ENCODE peak calls at places on chromosomes 13 and 19, in five cellular contexts. One of them, this sample, is unnamed.

GRCh38 chr19:15072930-15073647 is 8.9 kb upstream of the OR1I1 start:
- DNase-seq in GM06990: no peak
- DNase-seq in fibroblast of the aortic adventitia: no peak
- DNase-seq in Peyer's patch: no peak
- DNase-seq in dorsolateral prefrontal cortex: no peak
- DNase-seq in this sample: no peak

GRCh38 chr13:26132756-26133155 is 80.9 kb upstream of the SHISA2 start:
- DNase-seq in dorsolateral prefrontal cortex: no peak
- DNase-seq in GM06990: no peak
- DNase-seq in Peyer's patch: no peak
- DNase-seq in fibroblast of the aortic adventitia: peak
- DNase-seq in this sample: peak

GRCh38 chr19:7783991-7784421 is 21.0 kb downstream of the CLEC4M start:
- DNase-seq in fibroblast of the aortic adventitia: peak
- DNase-seq in dorsolateral prefrontal cortex: no peak
- DNase-seq in Peyer's patch: no peak
- DNase-seq in GM06990: no peak
- DNase-seq in this sample: peak

GRCh38 chr13:19597523-19597922 is 35.9 kb upstream of the MPHOSPH8 start:
- DNase-seq in Peyer's patch: no peak
- DNase-seq in fibroblast of the aortic adventitia: peak
- DNase-seq in dorsolateral prefrontal cortex: no peak
- DNase-seq in GM06990: no peak
- DNase-seq in this sample: no peak

GRCh38 chr19:55131421-55131820 is 14.0 kb upstream of the PPP1R12C start:
- DNase-seq in Peyer's patch: no peak
- DNase-seq in dorsolateral prefrontal cortex: no peak
- DNase-seq in GM06990: no peak
- DNase-seq in fibroblast of the aortic adventitia: no peak
- DNase-seq in this sample: no peak

GRCh38 chr19:43818500-43818899 is 8.6 kb upstream of the ZNF283 start:
- DNase-seq in GM06990: no peak
- DNase-seq in Peyer's patch: no peak
- DNase-seq in fibroblast of the aortic adventitia: no peak
- DNase-seq in dorsolateral prefrontal cortex: no peak
- DNase-seq in this sample: no peak

GRCh38 chr19:821976-822773 is 420 bp upstream of the PLPPR3 start:
- DNase-seq in fibroblast of the aortic adventitia: no peak
- DNase-seq in dorsolateral prefrontal cortex: no peak
- DNase-seq in Peyer's patch: no peak
- DNase-seq in GM06990: no peak
- DNase-seq in this sample: no peak

GRCh38 chr19:13906525-13906904 is 514 bp downstream of the CC2D1A start:
- DNase-seq in dorsolateral prefrontal cortex: no peak
- DNase-seq in Peyer's patch: peak
- DNase-seq in fibroblast of the aortic adventitia: no peak
- DNase-seq in GM06990: no peak
- DNase-seq in this sample: no peak

GRCh38 chr19:38095411-38096308 is 128.4 kb downstream of the DPF1 start:
- DNase-seq in dorsolateral prefrontal cortex: peak
- DNase-seq in GM06990: no peak
- DNase-seq in fibroblast of the aortic adventitia: peak
- DNase-seq in Peyer's patch: peak
- DNase-seq in this sample: peak

GRCh38 chr13:44142911-44143665 is 230.5 kb upstream of the SERP2 start:
- DNase-seq in dorsolateral prefrontal cortex: no peak
- DNase-seq in GM06990: no peak
- DNase-seq in Peyer's patch: no peak
- DNase-seq in fibroblast of the aortic adventitia: peak
- DNase-seq in this sample: peak

GRCh38 chr19:932647-933552 is 7.1 kb downstream of the ARID3A start:
- DNase-seq in fibroblast of the aortic adventitia: peak
- DNase-seq in dorsolateral prefrontal cortex: no peak
- DNase-seq in GM06990: peak
- DNase-seq in Peyer's patch: peak
- DNase-seq in this sample: peak

GRCh38 chr19:40714519-40715299 is 2.0 kb downstream of the COQ8B start:
- DNase-seq in GM06990: peak
- DNase-seq in Peyer's patch: peak
- DNase-seq in dorsolateral prefrontal cortex: peak
- DNase-seq in fibroblast of the aortic adventitia: peak
- DNase-seq in this sample: peak

GRCh38 chr19:1668048-1668338 is 15.6 kb upstream of the TCF3 start:
- DNase-seq in Peyer's patch: no peak
- DNase-seq in dorsolateral prefrontal cortex: no peak
- DNase-seq in GM06990: no peak
- DNase-seq in fibroblast of the aortic adventitia: no peak
- DNase-seq in this sample: no peak

GRCh38 chr13:107554355-107554905 is 660.9 kb downstream of the LIG4 start:
- DNase-seq in GM06990: no peak
- DNase-seq in dorsolateral prefrontal cortex: no peak
- DNase-seq in Peyer's patch: no peak
- DNase-seq in fibroblast of the aortic adventitia: no peak
- DNase-seq in this sample: no peak

GRCh38 chr13:55084630-55085029 is 2056.0 kb downstream of the OLFM4 start:
- DNase-seq in GM06990: no peak
- DNase-seq in fibroblast of the aortic adventitia: no peak
- DNase-seq in Peyer's patch: no peak
- DNase-seq in dorsolateral prefrontal cortex: no peak
- DNase-seq in this sample: no peak

GRCh38 chr13:32553720-32554119 is 15.1 kb upstream of the N4BP2L2 start:
- DNase-seq in Peyer's patch: no peak
- DNase-seq in dorsolateral prefrontal cortex: no peak
- DNase-seq in GM06990: no peak
- DNase-seq in fibroblast of the aortic adventitia: no peak
- DNase-seq in this sample: no peak

GRCh38 chr13:47999973-48000372 is 1.1 kb downstream of the SUCLA2 start:
- DNase-seq in Peyer's patch: no peak
- DNase-seq in dorsolateral prefrontal cortex: no peak
- DNase-seq in fibroblast of the aortic adventitia: no peak
- DNase-seq in GM06990: no peak
- DNase-seq in this sample: no peak

GRCh38 chr13:23848639-23849282 is 40.4 kb downstream of the MIPEP start:
- DNase-seq in Peyer's patch: no peak
- DNase-seq in fibroblast of the aortic adventitia: peak
- DNase-seq in dorsolateral prefrontal cortex: no peak
- DNase-seq in GM06990: peak
- DNase-seq in this sample: no peak

GRCh38 chr19:15964231-15964630 is 15.4 kb downstream of the OR10H4 start:
- DNase-seq in fibroblast of the aortic adventitia: no peak
- DNase-seq in dorsolateral prefrontal cortex: no peak
- DNase-seq in Peyer's patch: peak
- DNase-seq in GM06990: no peak
- DNase-seq in this sample: no peak

GRCh38 chr13:23356368-23356767 is 77.1 kb downstream of the SACS start:
- DNase-seq in Peyer's patch: no peak
- DNase-seq in fibroblast of the aortic adventitia: no peak
- DNase-seq in GM06990: no peak
- DNase-seq in dorsolateral prefrontal cortex: no peak
- DNase-seq in this sample: no peak

GRCh38 chr13:86020350-86021002 is 221.3 kb upstream of the SLITRK6 start:
- DNase-seq in Peyer's patch: no peak
- DNase-seq in GM06990: no peak
- DNase-seq in fibroblast of the aortic adventitia: peak
- DNase-seq in dorsolateral prefrontal cortex: no peak
- DNase-seq in this sample: peak

GRCh38 chr13:61575941-61576340 is 160.3 kb upstream of the PCDH20 start:
- DNase-seq in fibroblast of the aortic adventitia: no peak
- DNase-seq in GM06990: no peak
- DNase-seq in Peyer's patch: no peak
- DNase-seq in dorsolateral prefrontal cortex: no peak
- DNase-seq in this sample: no peak

GRCh38 chr19:31421856-31422255 is 72.6 kb upstream of the TSHZ3 start:
- DNase-seq in fibroblast of the aortic adventitia: no peak
- DNase-seq in GM06990: no peak
- DNase-seq in Peyer's patch: no peak
- DNase-seq in dorsolateral prefrontal cortex: no peak
- DNase-seq in this sample: no peak

GRCh38 chr13:43815204-43815603 is 28.4 kb upstream of the ENOX1 start:
- DNase-seq in dorsolateral prefrontal cortex: no peak
- DNase-seq in GM06990: no peak
- DNase-seq in Peyer's patch: no peak
- DNase-seq in fibroblast of the aortic adventitia: peak
- DNase-seq in this sample: peak

DNA sequence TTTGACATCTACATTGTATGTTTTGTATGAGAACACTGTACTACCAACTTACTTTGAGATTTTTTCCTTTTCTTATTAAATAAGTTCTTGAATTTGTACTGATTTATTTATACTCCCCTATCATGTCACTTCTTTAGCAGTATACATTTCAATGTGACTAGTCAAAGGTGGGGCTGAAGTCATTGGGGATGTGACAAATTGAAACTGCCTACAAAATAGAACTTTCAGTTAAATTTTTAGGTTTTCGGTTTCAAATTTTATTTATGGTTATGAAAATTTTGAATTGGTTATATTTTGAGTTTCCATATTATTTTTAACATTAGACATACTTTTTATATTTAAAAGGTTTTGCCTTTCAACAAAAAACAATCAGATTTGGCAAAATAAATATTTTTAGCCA is 221.6 kb downstream of the NBEA start:
- DNase-seq in dorsolateral prefrontal cortex: no peak
- DNase-seq in fibroblast of the aortic adventitia: no peak
- DNase-seq in Peyer's patch: no peak
- DNase-seq in GM06990: peak
- DNase-seq in this sample: no peak
- H3K4me3 ChIP-seq in dorsolateral prefrontal cortex: no peak
- H3K4me3 ChIP-seq in fibroblast of the aortic adventitia: no peak
- H3K4me3 ChIP-seq in Peyer's patch: no peak
- H3K4me3 ChIP-seq in GM06990: no peak
- H3K4me3 ChIP-seq in this sample: no peak

DNA sequence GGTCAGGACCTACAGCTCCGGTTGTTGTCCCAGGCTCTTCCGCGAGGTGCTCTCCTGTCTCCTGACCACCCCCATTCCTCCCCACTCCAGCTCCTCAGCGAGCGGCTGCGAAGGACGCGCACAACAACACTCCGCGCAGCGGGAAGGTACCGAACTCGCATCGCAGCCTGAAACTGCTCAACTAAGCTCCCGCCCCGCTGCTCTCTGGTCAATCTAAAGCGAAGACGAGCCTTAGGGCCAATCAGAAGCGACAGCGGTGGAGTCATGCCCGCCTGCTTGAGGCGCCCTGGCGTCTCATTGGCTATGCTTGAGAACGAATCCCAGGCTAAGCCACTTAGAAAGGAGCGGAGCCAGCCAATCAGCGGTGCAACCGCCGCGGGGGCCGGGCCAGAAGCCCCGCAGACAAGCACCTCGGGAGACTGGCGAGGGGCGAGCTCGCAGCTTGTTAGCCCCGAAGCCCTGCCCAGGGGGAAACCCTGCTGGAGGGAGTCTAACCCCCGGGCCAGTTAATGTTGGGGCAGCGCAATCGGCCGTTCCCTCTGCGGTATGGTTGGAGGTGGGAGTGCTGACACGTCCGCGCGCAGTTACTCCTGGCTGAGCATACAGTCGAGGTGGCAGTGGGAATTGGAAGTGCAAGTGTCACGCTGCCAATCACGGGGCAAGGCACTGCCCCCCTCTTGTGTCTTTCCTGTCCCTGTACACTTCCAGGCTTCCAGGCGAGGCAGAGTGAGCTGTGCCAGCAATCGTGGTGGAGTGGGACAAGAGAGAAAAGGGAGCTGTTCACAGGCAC is 1.9 kb upstream of the ZBTB32 start:
- DNase-seq in fibroblast of the aortic adventitia: peak
- DNase-seq in Peyer's patch: peak
- DNase-seq in dorsolateral prefrontal cortex: peak
- DNase-seq in GM06990: peak
- DNase-seq in this sample: peak
- TF ChIP-seq CTCF in fibroblast of the aortic adventitia: no peak
- TF ChIP-seq CTCF in Peyer's patch: no peak
- TF ChIP-seq CTCF in dorsolateral prefrontal cortex: no peak
- TF ChIP-seq CTCF in GM06990: no peak
- TF ChIP-seq CTCF in this sample: no peak

DNA sequence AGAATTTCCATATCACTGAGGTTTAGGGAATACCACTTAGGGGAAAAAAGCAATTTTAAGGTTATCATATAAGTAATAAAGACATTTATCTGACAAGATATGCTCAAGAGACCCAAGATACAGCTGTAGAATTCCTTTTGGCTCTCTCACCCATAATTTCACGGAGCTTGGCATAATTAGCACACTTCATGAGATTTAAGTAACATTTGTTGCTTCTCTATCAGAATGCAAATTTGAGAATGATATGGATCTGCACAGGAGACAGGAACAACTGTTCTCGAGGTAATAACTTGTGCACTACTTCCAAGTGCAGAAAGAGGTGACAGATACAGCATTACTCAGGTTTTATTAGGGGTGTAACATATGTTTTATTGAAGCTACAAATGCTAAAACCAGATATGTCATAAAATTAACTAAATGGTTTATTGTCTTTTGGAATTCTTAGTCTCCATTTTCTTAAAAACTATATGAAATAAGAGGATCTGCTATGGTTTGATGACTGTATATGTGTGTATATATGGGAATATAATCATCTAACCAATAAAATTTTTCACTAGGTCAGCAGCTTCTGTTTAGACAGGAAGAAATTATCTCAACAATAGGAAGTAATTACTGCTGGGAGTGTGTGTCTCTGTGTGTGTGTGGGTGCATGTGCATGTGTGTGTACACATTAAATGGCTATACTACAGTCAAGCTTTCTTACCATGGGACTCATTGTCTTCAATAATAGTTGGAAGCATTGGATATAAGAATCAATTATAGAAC is 401.3 kb downstream of the PCDH17 start:
- DNase-seq in dorsolateral prefrontal cortex: no peak
- DNase-seq in fibroblast of the aortic adventitia: no peak
- DNase-seq in Peyer's patch: no peak
- DNase-seq in GM06990: no peak
- DNase-seq in this sample: no peak
- H3K4me3 ChIP-seq in dorsolateral prefrontal cortex: no peak
- H3K4me3 ChIP-seq in fibroblast of the aortic adventitia: no peak
- H3K4me3 ChIP-seq in Peyer's patch: no peak
- H3K4me3 ChIP-seq in GM06990: no peak
- H3K4me3 ChIP-seq in this sample: no peak

DNA sequence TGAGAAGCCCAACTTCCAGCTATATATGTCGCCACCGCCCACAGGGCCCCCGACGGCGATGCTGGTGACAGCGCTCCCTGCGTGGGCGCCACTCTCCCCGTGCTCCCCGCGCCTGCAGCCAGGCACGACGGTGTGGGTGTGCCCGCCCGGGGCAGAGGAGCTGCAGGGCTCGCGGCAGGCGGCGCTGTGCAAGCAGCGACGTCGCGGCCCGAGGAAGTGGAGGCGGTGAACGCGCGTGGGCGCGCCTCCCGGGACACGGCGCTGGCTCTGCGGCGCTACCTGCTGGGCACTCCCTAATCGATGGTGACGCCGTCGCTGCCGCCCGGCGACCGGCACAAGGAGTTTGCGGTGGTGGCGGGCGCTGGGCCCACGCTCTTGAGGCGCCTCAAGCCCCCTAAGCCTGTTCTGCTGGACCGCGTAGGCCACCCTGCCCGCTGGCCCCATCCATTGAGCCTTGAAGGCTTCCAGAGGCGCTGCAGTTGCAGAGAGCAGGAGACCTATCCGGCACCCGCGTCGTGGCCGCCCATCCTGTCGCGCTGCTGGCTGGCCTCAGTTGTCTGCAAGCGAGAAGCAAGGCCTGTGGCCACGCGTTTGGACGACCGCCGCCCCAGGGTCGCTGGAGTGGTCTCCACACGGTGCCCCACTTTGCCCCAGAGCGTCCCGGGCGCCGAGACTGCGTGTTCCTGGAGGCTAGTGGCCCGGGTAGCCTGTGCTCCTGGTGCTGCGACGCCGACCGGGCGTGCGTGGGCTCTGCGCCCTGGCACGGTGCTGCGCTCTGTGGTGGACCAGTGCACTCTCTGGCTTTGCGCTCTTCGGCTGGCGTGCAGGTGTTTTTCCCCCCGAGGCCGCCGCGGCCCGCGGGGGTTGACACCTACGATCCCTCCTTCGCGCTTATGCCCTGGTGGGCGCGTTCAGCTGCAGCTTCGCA is 23.1 kb downstream of the LRFN3 start:
- DNase-seq in Peyer's patch: peak
- DNase-seq in GM06990: peak
- DNase-seq in fibroblast of the aortic adventitia: no peak
- DNase-seq in dorsolateral prefrontal cortex: peak
- DNase-seq in this sample: no peak
- TF ChIP-seq CTCF in Peyer's patch: peak
- TF ChIP-seq CTCF in GM06990: peak
- TF ChIP-seq CTCF in fibroblast of the aortic adventitia: no peak
- TF ChIP-seq CTCF in dorsolateral prefrontal cortex: peak
- TF ChIP-seq CTCF in this sample: no peak

This sample was measured in fibroblast of pulmonary artery.